ENCODE peak calls at places on chromosomes 2 and 18, in four cellular contexts. K, F, J and I are unnamed samples.

GRCh38 chr2:43051316-43051715 is 175.1 kb downstream of the ZFP36L2 start:
- DNase-seq in K (peak), F (no peak), J (peak), I (no peak)

GRCh38 chr18:39845673-39846072 is 2109.4 kb upstream of the PIK3C3 start:
- DNase-seq in K (no peak), F (no peak), J (no peak), I (no peak)

GRCh38 chr2:190961918-190962487 is 52.0 kb downstream of the STAT1 start:
- DNase-seq in K (peak), F (no peak), J (no peak), I (no peak)

GRCh38 chr2:138818479-138818878 is 38.3 kb upstream of the NXPH2 start:
- DNase-seq in K (no peak), F (no peak), J (no peak), I (no peak)

GRCh38 chr2:240053173-240054155 is at the start of gene OR6B3:
- DNase-seq in K (no peak), F (no peak), J (no peak), I (no peak)

GRCh38 chr18:31617029-31617717 is 25.5 kb downstream of the TTR start:
- DNase-seq in K (no peak), F (no peak), J (no peak), I (no peak)

GRCh38 chr18:69636529-69637301 is 236.0 kb downstream of the DOK6 start:
- DNase-seq in K (no peak), F (no peak), J (no peak), I (peak)

GRCh38 chr2:195612515-195613495 is 44.2 kb upstream of the SLC39A10 start:
- DNase-seq in K (peak), F (peak), J (peak), I (peak)

GRCh38 chr18:57352761-57353136 is 392 bp downstream of the ST8SIA3 start:
- DNase-seq in K (no peak), F (no peak), J (no peak), I (no peak)

GRCh38 chr18:36511791-36512352 is 214.4 kb downstream of the FHOD3 start:
- DNase-seq in K (no peak), F (peak), J (no peak), I (no peak)

GRCh38 chr2:102455061-102455670 is 17.9 kb upstream of the SLC9A4 start:
- DNase-seq in K (no peak), F (no peak), J (no peak), I (no peak)

GRCh38 chr2:43132523-43133301 is 93.7 kb downstream of the ZFP36L2 start:
- DNase-seq in K (no peak), F (no peak), J (no peak), I (no peak)

GRCh38 chr2:119697290-119698013 is 18.5 kb downstream of the TMEM177 start:
- DNase-seq in K (no peak), F (no peak), J (no peak), I (no peak)

GRCh38 chr2:8985561-8986326 is 17.7 kb downstream of the MBOAT2 start:
- DNase-seq in K (peak), F (no peak), J (no peak), I (no peak)

GRCh38 chr2:41954304-41955291 is 93.2 kb upstream of the PKDCC start:
- DNase-seq in K (no peak), F (no peak), J (no peak), I (no peak)

GRCh38 chr2:158967731-158968395 is 577 bp upstream of the TANC1 start:
- DNase-seq in K (peak), F (peak), J (peak), I (no peak)

GRCh38 chr2:150425121-150425559 is 62.3 kb downstream of the RND3 start:
- DNase-seq in K (no peak), F (no peak), J (no peak), I (peak)